ENCODE peak calls at places on chromosomes 13 and 19, in eight cellular contexts. One of them, this sample, is unnamed.
A peak's percentile ranks its signal among the peaks of the same experiment; 100 is the strongest.

GRCh38 chr13:47908200-47908902 is 92.7 kb downstream of the SUCLA2 start:
- DNase-seq in ascending aorta: no peak
- DNase-seq in CD8-positive, alpha-beta memory T cell: no peak
- DNase-seq in H9: no peak
- DNase-seq in heart left ventricle: no peak
- DNase-seq in uterus: no peak
- DNase-seq in tibial nerve: no peak
- DNase-seq in HCT116: no peak
- DNase-seq in this sample: no peak

GRCh38 chr19:10653732-10654609 is at the start of gene ILF3:
- DNase-seq in ascending aorta: peak; percentile 99
- DNase-seq in CD8-positive, alpha-beta memory T cell: peak; percentile 99
- DNase-seq in H9: peak; percentile 100
- DNase-seq in heart left ventricle: peak; percentile 100
- DNase-seq in uterus: peak; percentile 100
- DNase-seq in tibial nerve: peak; percentile 100
- DNase-seq in HCT116: peak; percentile 100
- DNase-seq in this sample: peak; percentile 100

GRCh38 chr13:100506154-100506553 is 82.4 kb downstream of the GGACT start:
- DNase-seq in ascending aorta: no peak
- DNase-seq in CD8-positive, alpha-beta memory T cell: no peak
- DNase-seq in H9: no peak
- DNase-seq in heart left ventricle: no peak
- DNase-seq in uterus: no peak
- DNase-seq in tibial nerve: no peak
- DNase-seq in HCT116: no peak
- DNase-seq in this sample: no peak

GRCh38 chr13:114024603-114025431 is 50.9 kb upstream of the C13orf46 start:
- DNase-seq in ascending aorta: no peak
- DNase-seq in CD8-positive, alpha-beta memory T cell: no peak
- DNase-seq in H9: no peak
- DNase-seq in heart left ventricle: no peak
- DNase-seq in uterus: no peak
- DNase-seq in tibial nerve: no peak
- DNase-seq in HCT116: no peak
- DNase-seq in this sample: no peak

GRCh38 chr19:16198363-16198636 is 589 bp downstream of the AP1M1 start:
- DNase-seq in ascending aorta: no peak
- DNase-seq in CD8-positive, alpha-beta memory T cell: no peak
- DNase-seq in H9: no peak
- DNase-seq in heart left ventricle: no peak
- DNase-seq in uterus: no peak
- DNase-seq in tibial nerve: no peak
- DNase-seq in HCT116: no peak
- DNase-seq in this sample: no peak

GRCh38 chr13:46472384-46472783 is 80.6 kb upstream of the LRCH1 start:
- DNase-seq in ascending aorta: no peak
- DNase-seq in CD8-positive, alpha-beta memory T cell: no peak
- DNase-seq in H9: no peak
- DNase-seq in heart left ventricle: no peak
- DNase-seq in uterus: no peak
- DNase-seq in tibial nerve: no peak
- DNase-seq in HCT116: no peak
- DNase-seq in this sample: no peak

GRCh38 chr19:33408538-33408937 is 35.0 kb downstream of the CEBPG start:
- DNase-seq in ascending aorta: no peak
- DNase-seq in CD8-positive, alpha-beta memory T cell: no peak
- DNase-seq in H9: no peak
- DNase-seq in heart left ventricle: no peak
- DNase-seq in uterus: no peak
- DNase-seq in tibial nerve: no peak
- DNase-seq in HCT116: no peak
- DNase-seq in this sample: no peak

GRCh38 chr13:24215007-24215633 is 54.6 kb downstream of the SPATA13 start:
- DNase-seq in ascending aorta: no peak
- DNase-seq in CD8-positive, alpha-beta memory T cell: no peak
- DNase-seq in H9: no peak
- DNase-seq in heart left ventricle: no peak
- DNase-seq in uterus: no peak
- DNase-seq in tibial nerve: no peak
- DNase-seq in HCT116: no peak
- DNase-seq in this sample: no peak

GRCh38 chr19:48350856-48351255 is 12.9 kb downstream of the TMEM143 start:
- DNase-seq in ascending aorta: no peak
- DNase-seq in CD8-positive, alpha-beta memory T cell: no peak
- DNase-seq in H9: no peak
- DNase-seq in heart left ventricle: no peak
- DNase-seq in uterus: no peak
- DNase-seq in tibial nerve: no peak
- DNase-seq in HCT116: no peak
- DNase-seq in this sample: no peak

GRCh38 chr13:106533940-106534843 is 1.3 kb downstream of the EFNB2 start:
- DNase-seq in ascending aorta: no peak
- DNase-seq in CD8-positive, alpha-beta memory T cell: no peak
- DNase-seq in H9: no peak
- DNase-seq in heart left ventricle: peak; percentile 42
- DNase-seq in uterus: peak; percentile 47
- DNase-seq in tibial nerve: peak; percentile 44
- DNase-seq in HCT116: no peak
- DNase-seq in this sample: peak; percentile 74

GRCh38 chr19:48568345-48568886 is 16.4 kb downstream of the SULT2B1 start:
- DNase-seq in ascending aorta: peak; percentile 71
- DNase-seq in CD8-positive, alpha-beta memory T cell: no peak
- DNase-seq in H9: peak; percentile 76
- DNase-seq in heart left ventricle: peak; percentile 79
- DNase-seq in uterus: peak; percentile 80
- DNase-seq in tibial nerve: peak; percentile 68
- DNase-seq in HCT116: peak; percentile 83
- DNase-seq in this sample: peak; percentile 91

GRCh38 chr13:37293295-37293694 is 187.8 kb upstream of the CSNK1A1L start:
- DNase-seq in ascending aorta: no peak
- DNase-seq in CD8-positive, alpha-beta memory T cell: no peak
- DNase-seq in H9: no peak
- DNase-seq in heart left ventricle: no peak
- DNase-seq in uterus: no peak
- DNase-seq in tibial nerve: no peak
- DNase-seq in HCT116: no peak
- DNase-seq in this sample: no peak

GRCh38 chr19:39928357-39928725 is 6.1 kb downstream of the FCGBP start:
- DNase-seq in ascending aorta: no peak
- DNase-seq in CD8-positive, alpha-beta memory T cell: no peak
- DNase-seq in H9: no peak
- DNase-seq in heart left ventricle: no peak
- DNase-seq in uterus: no peak
- DNase-seq in tibial nerve: no peak
- DNase-seq in HCT116: no peak
- DNase-seq in this sample: no peak

GRCh38 chr19:47247308-47247990 is 8.9 kb upstream of the CCDC9 start:
- DNase-seq in ascending aorta: no peak
- DNase-seq in CD8-positive, alpha-beta memory T cell: peak; percentile 77
- DNase-seq in H9: peak; percentile 80
- DNase-seq in heart left ventricle: peak; percentile 74
- DNase-seq in uterus: peak; percentile 81
- DNase-seq in tibial nerve: peak; percentile 79
- DNase-seq in HCT116: no peak
- DNase-seq in this sample: peak; percentile 77

GRCh38 chr13:114296902-114297301 is 15.5 kb downstream of the UPF3A start:
- DNase-seq in ascending aorta: no peak
- DNase-seq in CD8-positive, alpha-beta memory T cell: no peak
- DNase-seq in H9: no peak
- DNase-seq in heart left ventricle: no peak
- DNase-seq in uterus: no peak
- DNase-seq in tibial nerve: no peak
- DNase-seq in HCT116: no peak
- DNase-seq in this sample: no peak

GRCh38 chr13:59398127-59398526 is 765.6 kb downstream of the DIAPH3 start:
- DNase-seq in ascending aorta: no peak
- DNase-seq in CD8-positive, alpha-beta memory T cell: no peak
- DNase-seq in H9: no peak
- DNase-seq in heart left ventricle: peak; percentile 24
- DNase-seq in uterus: no peak
- DNase-seq in tibial nerve: no peak
- DNase-seq in HCT116: no peak
- DNase-seq in this sample: no peak

GRCh38 chr19:51071006-51071405 is 6.1 kb upstream of the KLK13 start:
- DNase-seq in ascending aorta: no peak
- DNase-seq in CD8-positive, alpha-beta memory T cell: no peak
- DNase-seq in H9: no peak
- DNase-seq in heart left ventricle: no peak
- DNase-seq in uterus: no peak
- DNase-seq in tibial nerve: no peak
- DNase-seq in HCT116: no peak
- DNase-seq in this sample: no peak

GRCh38 chr19:32404939-32405430 is 585 bp upstream of the DPY19L3 start:
- DNase-seq in ascending aorta: no peak
- DNase-seq in CD8-positive, alpha-beta memory T cell: peak; percentile 3
- DNase-seq in H9: no peak
- DNase-seq in heart left ventricle: peak; percentile 61
- DNase-seq in uterus: peak; percentile 66
- DNase-seq in tibial nerve: peak; percentile 50
- DNase-seq in HCT116: no peak
- DNase-seq in this sample: peak; percentile 61

GRCh38 chr19:38801359-38802095 is 11.2 kb downstream of the LGALS4 start:
- DNase-seq in ascending aorta: no peak
- DNase-seq in CD8-positive, alpha-beta memory T cell: no peak
- DNase-seq in H9: no peak
- DNase-seq in heart left ventricle: no peak
- DNase-seq in uterus: no peak
- DNase-seq in tibial nerve: no peak
- DNase-seq in HCT116: no peak
- DNase-seq in this sample: no peak

GRCh38 chr13:106696140-106696539 is 128.2 kb upstream of the ARGLU1 start:
- DNase-seq in ascending aorta: no peak
- DNase-seq in CD8-positive, alpha-beta memory T cell: no peak
- DNase-seq in H9: no peak
- DNase-seq in heart left ventricle: no peak
- DNase-seq in uterus: no peak
- DNase-seq in tibial nerve: no peak
- DNase-seq in HCT116: no peak
- DNase-seq in this sample: no peak

GRCh38 chr19:48395499-48395898 is 2.0 kb downstream of the GRIN2D start:
- DNase-seq in ascending aorta: no peak
- DNase-seq in CD8-positive, alpha-beta memory T cell: no peak
- DNase-seq in H9: no peak
- DNase-seq in heart left ventricle: no peak
- DNase-seq in uterus: no peak
- DNase-seq in tibial nerve: no peak
- DNase-seq in HCT116: no peak
- DNase-seq in this sample: no peak

GRCh38 chr13:51192348-51192747 is 29.9 kb upstream of the FAM124A start:
- DNase-seq in ascending aorta: no peak
- DNase-seq in CD8-positive, alpha-beta memory T cell: no peak
- DNase-seq in H9: no peak
- DNase-seq in heart left ventricle: no peak
- DNase-seq in uterus: no peak
- DNase-seq in tibial nerve: no peak
- DNase-seq in HCT116: no peak
- DNase-seq in this sample: no peak

GRCh38 chr19:12763100-12763499 is 11.5 kb downstream of the BEST2 start:
- DNase-seq in ascending aorta: no peak
- DNase-seq in CD8-positive, alpha-beta memory T cell: no peak
- DNase-seq in H9: no peak
- DNase-seq in heart left ventricle: peak; percentile 68
- DNase-seq in uterus: no peak
- DNase-seq in tibial nerve: no peak
- DNase-seq in HCT116: no peak
- DNase-seq in this sample: no peak
- H3K4me1 ChIP-seq in ascending aorta: peaks cover 3% of the 10 kb centered on the region
- H3K4me1 ChIP-seq in CD8-positive, alpha-beta memory T cell: peaks cover under 1% of the 10 kb centered on the region
- H3K4me1 ChIP-seq in H9: no peaks in the 10 kb centered on the region
- H3K4me1 ChIP-seq in heart left ventricle: peaks cover 9% of the 10 kb centered on the region
- H3K4me1 ChIP-seq in uterus: no peaks in the 10 kb centered on the region
- H3K4me1 ChIP-seq in tibial nerve: no peaks in the 10 kb centered on the region
- H3K4me1 ChIP-seq in HCT116: peaks cover 4% of the 10 kb centered on the region
- H3K4me1 ChIP-seq in this sample: no peaks in the 10 kb centered on the region

DNA sequence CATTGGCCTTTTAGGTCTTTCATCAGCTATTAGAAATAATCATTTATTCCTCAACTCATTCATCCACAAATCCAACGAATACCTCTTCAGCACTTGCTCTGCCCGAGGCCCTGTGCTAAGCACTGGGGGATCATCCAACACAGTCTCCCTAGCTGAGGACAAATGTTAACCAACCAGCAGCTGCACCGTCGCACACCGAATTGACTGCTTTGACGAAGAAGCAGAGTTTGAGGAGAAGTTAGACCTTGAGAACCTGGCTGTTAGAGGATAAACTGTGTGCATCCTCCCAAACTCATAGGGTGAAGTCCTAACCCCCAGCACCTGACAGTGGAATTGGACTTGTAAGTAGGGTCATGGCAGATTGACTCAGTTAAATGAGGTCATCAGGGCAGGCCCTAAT is 170.9 kb downstream of the USP12 start:
- DNase-seq in ascending aorta: no peak
- DNase-seq in CD8-positive, alpha-beta memory T cell: no peak
- DNase-seq in H9: no peak
- DNase-seq in heart left ventricle: no peak
- DNase-seq in uterus: no peak
- DNase-seq in tibial nerve: no peak
- DNase-seq in HCT116: no peak
- DNase-seq in this sample: no peak
- H3K4me1 ChIP-seq in ascending aorta: no peaks in the 10 kb centered on the region
- H3K4me1 ChIP-seq in CD8-positive, alpha-beta memory T cell: no peaks in the 10 kb centered on the region
- H3K4me1 ChIP-seq in H9: no peaks in the 10 kb centered on the region
- H3K4me1 ChIP-seq in heart left ventricle: peaks cover 3% of the 10 kb centered on the region
- H3K4me1 ChIP-seq in uterus: no peaks in the 10 kb centered on the region
- H3K4me1 ChIP-seq in tibial nerve: peaks cover 2% of the 10 kb centered on the region
- H3K4me1 ChIP-seq in HCT116: peaks cover under 1% of the 10 kb centered on the region
- H3K4me1 ChIP-seq in this sample: no peaks in the 10 kb centered on the region

DNA sequence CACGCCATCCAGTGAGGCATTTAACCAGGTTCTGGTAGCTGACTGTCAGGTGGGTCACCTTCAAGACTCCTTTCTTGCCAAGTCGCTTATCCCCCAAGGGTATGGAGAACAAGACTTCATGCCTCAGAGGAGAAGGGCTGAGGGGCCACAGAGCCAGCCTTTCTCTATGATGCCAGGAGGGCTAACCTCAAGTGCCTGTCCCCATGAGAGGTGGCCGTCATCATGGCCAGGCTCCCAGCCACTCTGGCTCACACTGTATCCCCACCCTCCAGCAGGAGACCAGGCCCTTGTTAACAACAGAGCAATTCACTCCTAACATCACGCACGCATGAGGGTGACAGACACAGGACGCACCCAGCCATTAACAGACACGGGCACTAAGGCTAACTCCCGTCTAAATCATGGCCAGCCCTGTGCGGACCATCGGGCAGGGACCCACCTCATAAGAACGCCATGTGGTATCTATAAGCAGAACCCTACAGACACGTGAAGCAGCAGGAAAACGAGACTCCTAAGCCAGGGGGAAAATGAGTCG is 38.6 kb upstream of the ISYNA1 start:
- DNase-seq in ascending aorta: no peak
- DNase-seq in CD8-positive, alpha-beta memory T cell: no peak
- DNase-seq in H9: no peak
- DNase-seq in heart left ventricle: no peak
- DNase-seq in uterus: no peak
- DNase-seq in tibial nerve: no peak
- DNase-seq in HCT116: no peak
- DNase-seq in this sample: no peak
- H3K4me1 ChIP-seq in ascending aorta: peaks cover 36% of the 10 kb centered on the region
- H3K4me1 ChIP-seq in CD8-positive, alpha-beta memory T cell: peaks cover 74% of the 10 kb centered on the region
- H3K4me1 ChIP-seq in H9: no peaks in the 10 kb centered on the region
- H3K4me1 ChIP-seq in heart left ventricle: peaks cover 87% of the 10 kb centered on the region
- H3K4me1 ChIP-seq in uterus: no peaks in the 10 kb centered on the region
- H3K4me1 ChIP-seq in tibial nerve: peaks cover 81% of the 10 kb centered on the region
- H3K4me1 ChIP-seq in HCT116: peaks cover 7% of the 10 kb centered on the region
- H3K4me1 ChIP-seq in this sample: peaks cover 7% of the 10 kb centered on the region

GRCh38 chr19:4713384-4713951 is 10.2 kb downstream of the DPP9 start:
- DNase-seq in ascending aorta: peak; percentile 65
- DNase-seq in CD8-positive, alpha-beta memory T cell: no peak
- DNase-seq in H9: no peak
- DNase-seq in heart left ventricle: peak; percentile 86
- DNase-seq in uterus: peak; percentile 84
- DNase-seq in tibial nerve: peak; percentile 70
- DNase-seq in HCT116: peak; percentile 94
- DNase-seq in this sample: no peak
- H3K4me1 ChIP-seq in ascending aorta: peaks cover 38% of the 10 kb centered on the region
- H3K4me1 ChIP-seq in CD8-positive, alpha-beta memory T cell: peaks cover 8% of the 10 kb centered on the region
- H3K4me1 ChIP-seq in H9: no peaks in the 10 kb centered on the region
- H3K4me1 ChIP-seq in heart left ventricle: peaks cover 55% of the 10 kb centered on the region
- H3K4me1 ChIP-seq in uterus: no peaks in the 10 kb centered on the region
- H3K4me1 ChIP-seq in tibial nerve: peaks cover 47% of the 10 kb centered on the region
- H3K4me1 ChIP-seq in HCT116: peaks cover 18% of the 10 kb centered on the region
- H3K4me1 ChIP-seq in this sample: no peaks in the 10 kb centered on the region